ENCODE peak calls at places on chromosomes 13 and 19, in nine cellular contexts. One of them, this sample, is unnamed.

GRCh38 chr13:73754241-73754640 is 380.0 kb downstream of the KLF12 start:
- DNase-seq in adrenal gland: no peak
- DNase-seq in progenitor cell of endocrine pancreas: no peak
- DNase-seq in transverse colon: no peak
- DNase-seq in cardiac muscle cell: no peak
- DNase-seq in astrocyte of the spinal cord: no peak
- DNase-seq in body of pancreas: no peak
- DNase-seq in pancreas: no peak
- DNase-seq in hepatocyte: no peak
- DNase-seq in this sample: no peak

GRCh38 chr19:2627319-2627829 is 75.1 kb downstream of the GNG7 start:
- DNase-seq in cardiac muscle cell: peak; percentile 94
- DNase-seq in body of pancreas: peak; percentile 94
- DNase-seq in adrenal gland: peak; percentile 97
- DNase-seq in hepatocyte: peak; percentile 84
- DNase-seq in astrocyte of the spinal cord: peak; percentile 98
- DNase-seq in pancreas: peak; percentile 83
- DNase-seq in transverse colon: peak; percentile 69
- DNase-seq in progenitor cell of endocrine pancreas: no peak
- DNase-seq in this sample: no peak

GRCh38 chr19:35347171-35347929 is at the start of gene FFAR1:
- DNase-seq in pancreas: no peak
- DNase-seq in astrocyte of the spinal cord: no peak
- DNase-seq in transverse colon: peak; percentile 40
- DNase-seq in cardiac muscle cell: no peak
- DNase-seq in progenitor cell of endocrine pancreas: no peak
- DNase-seq in hepatocyte: no peak
- DNase-seq in adrenal gland: peak; percentile 42
- DNase-seq in body of pancreas: peak; percentile 68
- DNase-seq in this sample: no peak

GRCh38 chr19:23957660-23958281 is 43.1 kb downstream of the ZNF726 start:
- DNase-seq in cardiac muscle cell: no peak
- DNase-seq in transverse colon: peak; percentile 18
- DNase-seq in astrocyte of the spinal cord: peak; percentile 30
- DNase-seq in progenitor cell of endocrine pancreas: no peak
- DNase-seq in body of pancreas: no peak
- DNase-seq in adrenal gland: peak; percentile 4
- DNase-seq in hepatocyte: no peak
- DNase-seq in pancreas: no peak
- DNase-seq in this sample: no peak

GRCh38 chr13:73201601-73202000 is 142.8 kb downstream of the KLF5 start:
- DNase-seq in transverse colon: no peak
- DNase-seq in body of pancreas: no peak
- DNase-seq in hepatocyte: no peak
- DNase-seq in astrocyte of the spinal cord: no peak
- DNase-seq in progenitor cell of endocrine pancreas: no peak
- DNase-seq in pancreas: no peak
- DNase-seq in cardiac muscle cell: no peak
- DNase-seq in adrenal gland: no peak
- DNase-seq in this sample: no peak

GRCh38 chr13:110001622-110002275 is 215.4 kb upstream of the IRS2 start:
- DNase-seq in progenitor cell of endocrine pancreas: no peak
- DNase-seq in body of pancreas: no peak
- DNase-seq in pancreas: no peak
- DNase-seq in adrenal gland: no peak
- DNase-seq in astrocyte of the spinal cord: peak; percentile 85
- DNase-seq in hepatocyte: no peak
- DNase-seq in transverse colon: no peak
- DNase-seq in cardiac muscle cell: peak; percentile 56
- DNase-seq in this sample: no peak

GRCh38 chr19:3276341-3276799 is 51.9 kb downstream of the CELF5 start:
- DNase-seq in transverse colon: peak; percentile 72
- DNase-seq in astrocyte of the spinal cord: no peak
- DNase-seq in adrenal gland: no peak
- DNase-seq in body of pancreas: peak; percentile 39
- DNase-seq in hepatocyte: peak; percentile 72
- DNase-seq in progenitor cell of endocrine pancreas: peak; percentile 29
- DNase-seq in pancreas: peak; percentile 53
- DNase-seq in cardiac muscle cell: no peak
- DNase-seq in this sample: peak; percentile 66

GRCh38 chr13:49627831-49628652 is at the start of gene ARL11:
- DNase-seq in astrocyte of the spinal cord: no peak
- DNase-seq in pancreas: peak; percentile 55
- DNase-seq in body of pancreas: peak; percentile 65
- DNase-seq in hepatocyte: peak; percentile 31
- DNase-seq in cardiac muscle cell: no peak
- DNase-seq in progenitor cell of endocrine pancreas: no peak
- DNase-seq in adrenal gland: peak; percentile 59
- DNase-seq in transverse colon: peak; percentile 80
- DNase-seq in this sample: peak; percentile 62

GRCh38 chr19:48613024-48613851 is 1.6 kb downstream of the FAM83E start:
- DNase-seq in adrenal gland: peak; percentile 63
- DNase-seq in hepatocyte: no peak
- DNase-seq in cardiac muscle cell: no peak
- DNase-seq in astrocyte of the spinal cord: no peak
- DNase-seq in progenitor cell of endocrine pancreas: no peak
- DNase-seq in pancreas: no peak
- DNase-seq in transverse colon: peak; percentile 72
- DNase-seq in body of pancreas: no peak
- DNase-seq in this sample: no peak

GRCh38 chr19:14556662-14557188 is 15.1 kb downstream of the NDUFB7 start:
- DNase-seq in cardiac muscle cell: peak; percentile 87
- DNase-seq in body of pancreas: peak; percentile 71
- DNase-seq in astrocyte of the spinal cord: peak; percentile 79
- DNase-seq in transverse colon: peak; percentile 82
- DNase-seq in pancreas: peak; percentile 57
- DNase-seq in hepatocyte: peak; percentile 90
- DNase-seq in adrenal gland: peak; percentile 83
- DNase-seq in progenitor cell of endocrine pancreas: peak; percentile 61
- DNase-seq in this sample: peak; percentile 87

GRCh38 chr19:52923782-52924593 is 760 bp upstream of the ZNF888 start:
- DNase-seq in progenitor cell of endocrine pancreas: no peak
- DNase-seq in hepatocyte: peak; percentile 67
- DNase-seq in body of pancreas: peak; percentile 75
- DNase-seq in transverse colon: peak; percentile 74
- DNase-seq in adrenal gland: peak; percentile 39
- DNase-seq in cardiac muscle cell: peak; percentile 42
- DNase-seq in astrocyte of the spinal cord: no peak
- DNase-seq in pancreas: peak; percentile 61
- DNase-seq in this sample: peak; percentile 38

GRCh38 chr13:20197361-20197834 is 4.7 kb upstream of the GJB2 start:
- DNase-seq in astrocyte of the spinal cord: peak; percentile 79
- DNase-seq in transverse colon: no peak
- DNase-seq in progenitor cell of endocrine pancreas: no peak
- DNase-seq in hepatocyte: peak; percentile 39
- DNase-seq in adrenal gland: peak; percentile 36
- DNase-seq in cardiac muscle cell: peak; percentile 58
- DNase-seq in body of pancreas: peak; percentile 35
- DNase-seq in pancreas: no peak
- DNase-seq in this sample: no peak

GRCh38 chr13:95553271-95553588 is 710 bp downstream of the CLDN10 start:
- DNase-seq in body of pancreas: no peak
- DNase-seq in astrocyte of the spinal cord: no peak
- DNase-seq in transverse colon: no peak
- DNase-seq in progenitor cell of endocrine pancreas: no peak
- DNase-seq in cardiac muscle cell: no peak
- DNase-seq in adrenal gland: no peak
- DNase-seq in hepatocyte: no peak
- DNase-seq in pancreas: no peak
- DNase-seq in this sample: no peak

GRCh38 chr13:98026457-98026857 is 73.0 kb downstream of the IPO5 start:
- DNase-seq in pancreas: no peak
- DNase-seq in transverse colon: no peak
- DNase-seq in body of pancreas: no peak
- DNase-seq in hepatocyte: peak; percentile 46
- DNase-seq in adrenal gland: peak; percentile 15
- DNase-seq in astrocyte of the spinal cord: peak; percentile 44
- DNase-seq in cardiac muscle cell: peak; percentile 30
- DNase-seq in progenitor cell of endocrine pancreas: no peak
- DNase-seq in this sample: no peak

GRCh38 chr13:75091185-75091584 is 390.8 kb downstream of the TBC1D4 start:
- DNase-seq in astrocyte of the spinal cord: no peak
- DNase-seq in hepatocyte: no peak
- DNase-seq in adrenal gland: no peak
- DNase-seq in body of pancreas: no peak
- DNase-seq in transverse colon: no peak
- DNase-seq in progenitor cell of endocrine pancreas: no peak
- DNase-seq in cardiac muscle cell: no peak
- DNase-seq in pancreas: no peak
- DNase-seq in this sample: no peak
- TF ChIP-seq CTCF in astrocyte of the spinal cord: no peak
- TF ChIP-seq CTCF in hepatocyte: no peak
- TF ChIP-seq CTCF in adrenal gland: no peak
- TF ChIP-seq CTCF in body of pancreas: no peak
- TF ChIP-seq CTCF in transverse colon: no peak
- TF ChIP-seq CTCF in progenitor cell of endocrine pancreas: no peak
- TF ChIP-seq CTCF in cardiac muscle cell: no peak
- TF ChIP-seq CTCF in pancreas: no peak
- TF ChIP-seq CTCF in this sample: no peak

GRCh38 chr19:4662812-4663211 is 7.3 kb downstream of the MYDGF start:
- DNase-seq in pancreas: no peak
- DNase-seq in body of pancreas: no peak
- DNase-seq in progenitor cell of endocrine pancreas: no peak
- DNase-seq in hepatocyte: no peak
- DNase-seq in adrenal gland: no peak
- DNase-seq in transverse colon: no peak
- DNase-seq in astrocyte of the spinal cord: no peak
- DNase-seq in cardiac muscle cell: no peak
- DNase-seq in this sample: no peak

GRCh38 chr19:4662020-4662695 is 8.0 kb downstream of the MYDGF start:
- DNase-seq in hepatocyte: no peak
- DNase-seq in cardiac muscle cell: no peak
- DNase-seq in adrenal gland: no peak
- DNase-seq in progenitor cell of endocrine pancreas: no peak
- DNase-seq in astrocyte of the spinal cord: no peak
- DNase-seq in transverse colon: no peak
- DNase-seq in pancreas: no peak
- DNase-seq in body of pancreas: no peak
- DNase-seq in this sample: no peak

GRCh38 chr19:4657835-4658234 is 12.3 kb downstream of the MYDGF start:
- DNase-seq in progenitor cell of endocrine pancreas: no peak
- DNase-seq in cardiac muscle cell: no peak
- DNase-seq in pancreas: no peak
- DNase-seq in adrenal gland: no peak
- DNase-seq in body of pancreas: no peak
- DNase-seq in transverse colon: no peak
- DNase-seq in astrocyte of the spinal cord: no peak
- DNase-seq in hepatocyte: no peak
- DNase-seq in this sample: no peak

GRCh38 chr19:4660993-4661392 is 9.1 kb downstream of the MYDGF start:
- DNase-seq in progenitor cell of endocrine pancreas: no peak
- DNase-seq in astrocyte of the spinal cord: no peak
- DNase-seq in transverse colon: no peak
- DNase-seq in body of pancreas: no peak
- DNase-seq in hepatocyte: no peak
- DNase-seq in pancreas: no peak
- DNase-seq in cardiac muscle cell: no peak
- DNase-seq in adrenal gland: no peak
- DNase-seq in this sample: no peak

DNA sequence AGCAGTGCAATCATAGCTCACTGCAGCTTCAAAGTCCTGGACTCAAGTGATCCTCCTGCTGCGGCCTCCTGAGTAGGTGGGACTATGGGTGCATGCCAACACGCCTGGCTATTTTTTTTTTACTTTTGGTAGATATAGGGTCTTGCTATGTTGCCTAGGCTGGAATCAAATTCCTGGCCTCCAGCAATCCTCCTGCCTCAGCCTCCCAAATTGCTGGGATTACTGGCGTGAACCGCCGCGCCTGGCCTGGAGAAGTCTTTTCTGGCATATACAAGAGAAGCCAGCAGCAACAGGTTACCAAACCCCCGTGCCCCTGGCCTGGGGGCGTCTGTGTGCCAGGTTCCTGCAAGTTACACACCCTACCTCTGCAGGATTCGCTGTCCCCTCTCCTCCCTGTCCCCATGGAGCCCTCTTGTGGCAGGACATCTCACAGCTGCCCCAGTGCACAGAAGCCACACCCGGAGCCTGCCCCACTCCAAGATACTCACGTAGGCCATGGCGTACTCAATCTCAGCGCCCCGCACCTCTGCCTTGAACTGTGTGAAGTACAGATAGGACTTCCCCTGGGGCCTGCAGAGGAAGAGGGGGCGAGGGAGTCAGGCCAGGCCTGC is 9.9 kb downstream of the MYDGF start:
- DNase-seq in hepatocyte: peak; percentile 48
- DNase-seq in transverse colon: peak; percentile 33
- DNase-seq in progenitor cell of endocrine pancreas: no peak
- DNase-seq in astrocyte of the spinal cord: no peak
- DNase-seq in pancreas: no peak
- DNase-seq in adrenal gland: peak; percentile 41
- DNase-seq in body of pancreas: no peak
- DNase-seq in cardiac muscle cell: no peak
- DNase-seq in this sample: peak; percentile 55
- TF ChIP-seq CTCF in hepatocyte: peak; percentile 24
- TF ChIP-seq CTCF in transverse colon: peak; percentile 27
- TF ChIP-seq CTCF in progenitor cell of endocrine pancreas: peak; percentile 10
- TF ChIP-seq CTCF in astrocyte of the spinal cord: peak; percentile 33
- TF ChIP-seq CTCF in pancreas: no peak
- TF ChIP-seq CTCF in adrenal gland: no peak
- TF ChIP-seq CTCF in body of pancreas: no peak
- TF ChIP-seq CTCF in cardiac muscle cell: peak; percentile 18
- TF ChIP-seq CTCF in this sample: no peak

GRCh38 chr13:84870190-84870589 is 929.0 kb downstream of the SLITRK6 start:
- DNase-seq in astrocyte of the spinal cord: no peak
- DNase-seq in cardiac muscle cell: no peak
- DNase-seq in body of pancreas: no peak
- DNase-seq in transverse colon: no peak
- DNase-seq in pancreas: no peak
- DNase-seq in hepatocyte: no peak
- DNase-seq in progenitor cell of endocrine pancreas: no peak
- DNase-seq in adrenal gland: no peak
- DNase-seq in this sample: no peak
- TF ChIP-seq CTCF in astrocyte of the spinal cord: peak; percentile 16
- TF ChIP-seq CTCF in cardiac muscle cell: no peak
- TF ChIP-seq CTCF in body of pancreas: peak; percentile 34
- TF ChIP-seq CTCF in transverse colon: no peak
- TF ChIP-seq CTCF in pancreas: no peak
- TF ChIP-seq CTCF in hepatocyte: no peak
- TF ChIP-seq CTCF in progenitor cell of endocrine pancreas: peak; percentile 24
- TF ChIP-seq CTCF in adrenal gland: no peak
- TF ChIP-seq CTCF in this sample: no peak

GRCh38 chr19:47225746-47226425 is 5.1 kb downstream of the BBC3 start:
- DNase-seq in adrenal gland: peak; percentile 90
- DNase-seq in body of pancreas: peak; percentile 89
- DNase-seq in pancreas: peak; percentile 83
- DNase-seq in cardiac muscle cell: peak; percentile 93
- DNase-seq in transverse colon: peak; percentile 93
- DNase-seq in astrocyte of the spinal cord: peak; percentile 89
- DNase-seq in progenitor cell of endocrine pancreas: peak; percentile 86
- DNase-seq in hepatocyte: peak; percentile 97
- DNase-seq in this sample: peak; percentile 91
- TF ChIP-seq CTCF in adrenal gland: peak; percentile 22
- TF ChIP-seq CTCF in body of pancreas: peak; percentile 83
- TF ChIP-seq CTCF in pancreas: peak; percentile 17
- TF ChIP-seq CTCF in cardiac muscle cell: peak; percentile 6
- TF ChIP-seq CTCF in transverse colon: peak; percentile 43
- TF ChIP-seq CTCF in astrocyte of the spinal cord: peak; percentile 3
- TF ChIP-seq CTCF in progenitor cell of endocrine pancreas: peak; percentile 49
- TF ChIP-seq CTCF in hepatocyte: peak; percentile 28
- TF ChIP-seq CTCF in this sample: peak; percentile 54

This sample was measured in glutamatergic neuron.